ENCODE peak calls at places on chromosomes 13 and 19, in four cellular contexts. W is WTC11, C is K562, F is HepG2. T is an unnamed sample.

GRCh38 chr19:39407644-39408391 is 1.2 kb downstream of the ZFP36 start:
- DNase-seq in W (no peak), C (no peak), F (no peak), T (no peak)

GRCh38 chr19:10828981-10829821 is 6.8 kb downstream of the TMED1 start:
- DNase-seq in W (peak), C (no peak), F (no peak), T (no peak)

GRCh38 chr19:42422576-42423461 is 4.4 kb downstream of the LIPE start:
- DNase-seq in W (peak), C (no peak), F (peak), T (no peak)

GRCh38 chr19:42465827-42466280 is 23.1 kb upstream of the CXCL17 start:
- DNase-seq in W (no peak), C (no peak), F (no peak), T (no peak)

GRCh38 chr13:99388334-99388923 is 81.2 kb upstream of the GPR183 start:
- DNase-seq in W (no peak), C (no peak), F (no peak), T (no peak)

GRCh38 chr19:41439441-41440222 is at the start of gene DMAC2:
- DNase-seq in W (peak), C (peak), F (peak), T (peak)

GRCh38 chr19:47200530-47200929 is 30.5 kb downstream of the BBC3 start:
- DNase-seq in W (no peak), C (no peak), F (no peak), T (no peak)

GRCh38 chr13:39417643-39418042 is 185.3 kb downstream of the LHFPL6 start:
- DNase-seq in W (peak), C (no peak), F (no peak), T (no peak)

GRCh38 chr19:6286676-6287075 is 6.9 kb upstream of the MLLT1 start:
- DNase-seq in W (no peak), C (no peak), F (no peak), T (no peak)

GRCh38 chr19:46644720-46645119 is 8.7 kb upstream of the GNG8 start:
- DNase-seq in W (no peak), C (no peak), F (no peak), T (no peak)

GRCh38 chr13:76667551-76667950 is 218.7 kb downstream of the KCTD12 start:
- DNase-seq in W (no peak), C (no peak), F (no peak), T (no peak)

GRCh38 chr13:101416181-101417042 is at the start of gene NALCN:
- DNase-seq in W (peak), C (no peak), F (no peak), T (peak)

GRCh38 chr13:50969691-50970090 is 60.1 kb downstream of the RNASEH2B start:
- DNase-seq in W (peak), C (no peak), F (peak), T (no peak)

GRCh38 chr13:90696254-90696653 is 651.2 kb upstream of the MIR17HG start:
- DNase-seq in W (no peak), C (no peak), F (no peak), T (no peak)

GRCh38 chr19:9531933-9532332 is 6.5 kb downstream of the ZNF426 start:
- DNase-seq in W (no peak), C (no peak), F (peak), T (no peak)

GRCh38 chr13:89393758-89394157 is 1722.6 kb downstream of the SLITRK5 start:
- DNase-seq in W (no peak), C (no peak), F (no peak), T (no peak)

GRCh38 chr19:44212865-44213346 is 574 bp downstream of the ZNF227 start:
- DNase-seq in W (no peak), C (peak), F (peak), T (peak)

GRCh38 chr13:109154546-109154945 is 525.1 kb downstream of the MYO16 start:
- DNase-seq in W (no peak), C (no peak), F (no peak), T (no peak)

GRCh38 chr19:862529-863304 is 3.3 kb downstream of the CFD start:
- DNase-seq in W (peak), C (peak), F (no peak), T (peak)

GRCh38 chr19:8518536-8518935 is 4.6 kb upstream of the ZNF414 start:
- DNase-seq in W (no peak), C (no peak), F (no peak), T (no peak)

GRCh38 chr13:36819064-36819810 is at the start of gene RFXAP:
- DNase-seq in W (peak), C (peak), F (peak), T (peak)

GRCh38 chr13:78978381-78978998 is 319.5 kb upstream of the OBI1 start:
- DNase-seq in W (no peak), C (peak), F (peak), T (peak)

GRCh38 chr13:73059460-73060250 is 850 bp downstream of the KLF5 start:
- DNase-seq in W (peak), C (peak), F (peak), T (peak)

GRCh38 chr19:6744381-6745288 is 5.2 kb downstream of the TRIP10 start:
- DNase-seq in W (no peak), C (no peak), F (no peak), T (peak)

GRCh38 chr13:111159362-111160320 is 44.5 kb downstream of the ARHGEF7 start:
- DNase-seq in W (no peak), C (no peak), F (no peak), T (no peak)

GRCh38 chr19:10254244-10254643 is 2.2 kb downstream of the MRPL4 start:
- DNase-seq in W (no peak), C (no peak), F (no peak), T (no peak)

GRCh38 chr13:47862841-47863240 is 138.2 kb downstream of the SUCLA2 start:
- DNase-seq in W (no peak), C (no peak), F (no peak), T (no peak)

GRCh38 chr19:6453951-6454565 is 5.5 kb downstream of the SLC25A23 start:
- DNase-seq in W (no peak), C (no peak), F (no peak), T (no peak)

GRCh38 chr19:18208098-18208951 is 4.5 kb upstream of the RAB3A start:
- DNase-seq in W (peak), C (peak), F (no peak), T (peak)

GRCh38 chr19:48928164-48929005 is 5.1 kb upstream of the DHDH start:
- DNase-seq in W (no peak), C (no peak), F (no peak), T (no peak)

GRCh38 chr13:29909975-29910674 is 59.7 kb upstream of the UBL3 start:
- DNase-seq in W (no peak), C (no peak), F (no peak), T (no peak)
- TF ChIP-seq ELF4 in W (no peak), C (no peak), F (no peak), T (no peak)

GRCh38 chr13:113448545-113448884 is 4.8 kb downstream of the ADPRHL1 start:
- DNase-seq in W (no peak), C (no peak), F (peak), T (no peak)
- TF ChIP-seq SP1 in W (no peak), C (no peak), F (no peak), T (no peak)

DNA sequence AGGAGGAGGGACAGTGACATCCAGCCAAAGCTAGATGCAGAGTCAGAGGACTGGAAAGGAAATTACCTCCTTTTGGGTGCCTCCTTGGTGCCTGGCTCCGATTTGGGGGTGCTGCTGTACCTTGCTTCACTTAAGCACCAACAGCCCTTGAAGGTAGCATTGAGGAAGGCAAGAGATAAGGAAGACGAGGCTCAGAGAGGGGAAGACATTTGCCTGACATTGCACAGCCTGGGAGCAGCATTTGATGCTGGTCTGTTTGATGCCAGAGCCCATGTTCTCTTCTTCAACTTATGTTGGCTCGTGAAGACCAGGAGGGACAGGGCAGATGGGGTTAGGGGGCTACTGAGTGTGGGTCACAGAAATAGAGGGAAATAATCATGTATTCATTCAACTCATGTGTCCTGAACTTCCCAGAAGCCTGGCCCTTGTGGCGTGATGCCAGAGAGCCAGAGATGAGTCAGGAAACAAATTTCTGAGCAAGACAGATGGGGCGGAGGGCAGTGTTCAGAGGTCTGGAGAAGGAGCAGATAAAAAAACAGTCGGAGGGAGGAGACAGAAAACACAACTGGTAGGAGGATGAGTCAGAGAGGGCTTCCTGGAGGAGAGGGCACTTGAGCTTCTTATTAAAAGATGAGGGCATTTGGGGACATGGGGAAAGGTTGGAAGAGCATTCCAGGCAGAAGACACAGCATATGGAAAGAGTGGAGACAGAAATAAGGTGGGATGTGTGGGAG is 3.0 kb upstream of the C19orf81 start:
- DNase-seq in W (no peak), C (peak), F (no peak), T (no peak)
- TF ChIP-seq ELF4 in W (no peak), C (no peak), F (no peak), T (no peak)

GRCh38 chr13:27296496-27296895 is 25.9 kb downstream of the RASL11A start:
- DNase-seq in W (no peak), C (no peak), F (no peak), T (no peak)

GRCh38 chr13:27300941-27301586 is 30.4 kb downstream of the RASL11A start:
- DNase-seq in W (no peak), C (no peak), F (no peak), T (no peak)

GRCh38 chr13:27295660-27296059 is 25.0 kb downstream of the RASL11A start:
- DNase-seq in W (no peak), C (no peak), F (no peak), T (no peak)

GRCh38 chr13:27295096-27295495 is 24.5 kb downstream of the RASL11A start:
- DNase-seq in W (no peak), C (no peak), F (no peak), T (no peak)

DNA sequence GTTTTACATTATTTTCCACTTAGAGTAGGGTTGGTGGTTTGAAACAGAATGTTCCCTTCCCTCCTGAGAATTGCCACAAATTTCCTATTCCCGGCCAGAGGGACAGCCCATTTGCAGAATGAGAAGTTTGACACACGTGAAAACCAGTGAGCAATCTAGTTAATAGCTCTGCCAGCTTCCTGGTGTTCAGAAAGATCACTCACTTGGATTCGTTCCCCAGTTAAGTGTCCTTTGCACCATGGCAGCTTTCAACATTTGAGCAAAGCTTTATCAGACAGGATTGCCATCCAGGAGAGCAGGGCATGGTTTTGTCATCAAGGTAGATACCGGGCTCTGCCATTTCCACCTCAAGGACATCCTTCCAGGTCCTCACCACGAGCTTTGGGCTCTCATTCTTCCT is 28.2 kb downstream of the RASL11A start:
- DNase-seq in W (no peak), C (no peak), F (no peak), T (no peak)
- TF ChIP-seq SP1 in W (no peak), C (no peak), F (no peak), T (no peak)

GRCh38 chr13:24225062-24225461 is 64.5 kb downstream of the SPATA13 start:
- DNase-seq in W (no peak), C (no peak), F (no peak), T (no peak)
- TF ChIP-seq ELF4 in W (no peak), C (no peak), F (no peak), T (no peak)

GRCh38 chr19:2723345-2723715 is 2.2 kb upstream of the DIRAS1 start:
- DNase-seq in W (no peak), C (no peak), F (no peak), T (no peak)
- TF ChIP-seq SP1 in W (no peak), C (no peak), F (no peak), T (no peak)

DNA sequence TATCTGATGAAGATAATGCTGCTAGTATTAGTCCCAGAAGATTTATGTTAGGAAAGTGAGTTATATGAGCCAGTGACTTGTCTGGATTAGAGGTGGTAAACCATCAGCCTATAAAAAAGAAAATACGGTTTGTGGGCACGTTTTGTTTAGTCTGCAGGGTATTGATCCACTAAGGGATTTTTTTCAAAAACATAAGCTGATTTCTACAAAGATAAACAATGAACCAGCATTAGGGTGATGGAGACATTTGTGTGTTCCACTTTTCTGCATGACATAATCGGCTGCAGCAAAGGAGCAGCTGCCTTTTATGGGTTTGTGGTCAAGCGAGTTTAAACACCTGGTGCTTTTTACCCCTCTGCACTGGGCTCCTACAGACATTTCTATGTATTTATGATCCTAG is 836.4 kb upstream of the GPC6 start:
- DNase-seq in W (no peak), C (no peak), F (no peak), T (peak)
- TF ChIP-seq ELF4 in W (no peak), C (no peak), F (no peak), T (no peak)

GRCh38 chr19:51664997-51665396 is 18.4 kb upstream of the SIGLEC14 start:
- DNase-seq in W (no peak), C (no peak), F (no peak), T (no peak)

GRCh38 chr19:51663650-51664049 is 17.0 kb upstream of the SIGLEC14 start:
- DNase-seq in W (no peak), C (no peak), F (no peak), T (no peak)

GRCh38 chr19:51664131-51664530 is 17.5 kb upstream of the SIGLEC14 start:
- DNase-seq in W (no peak), C (no peak), F (no peak), T (no peak)

DNA sequence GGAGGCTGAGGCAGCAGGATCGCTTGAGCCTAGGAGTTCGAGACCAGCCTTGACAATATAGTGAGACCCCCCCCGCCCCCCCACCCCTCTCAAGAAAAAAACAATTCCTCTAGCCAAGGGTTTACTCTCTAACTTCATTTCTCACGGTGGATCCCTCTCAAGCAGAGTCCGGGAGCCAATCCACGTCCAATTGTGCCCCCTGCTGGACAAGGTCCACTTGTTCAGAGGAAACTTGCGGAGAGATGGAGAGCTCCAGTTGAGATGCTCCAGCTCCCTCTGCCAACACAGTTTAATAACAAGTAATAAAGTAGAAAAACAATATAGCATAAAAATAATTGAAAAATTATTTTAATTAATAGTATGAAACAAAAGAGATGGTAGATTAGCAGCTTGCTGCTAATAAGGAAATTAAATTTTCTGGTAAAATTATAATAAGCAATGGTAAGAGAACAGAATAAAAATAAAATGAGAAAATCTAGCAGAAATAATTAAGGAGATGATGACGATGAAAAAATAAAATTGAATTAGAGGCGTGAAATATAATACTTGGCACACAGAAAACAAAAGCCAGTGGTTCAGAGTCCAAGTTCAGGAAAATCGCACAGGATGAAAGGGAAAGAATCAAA is 14.5 kb upstream of the SIGLEC14 start:
- DNase-seq in W (peak), C (peak), F (peak), T (peak)
- TF ChIP-seq SP1 in W (no peak), C (no peak), F (no peak), T (no peak)

GRCh38 chr19:3716147-3716668 is 8.0 kb downstream of the TJP3 start:
- DNase-seq in W (no peak), C (no peak), F (no peak), T (no peak)

GRCh38 chr19:3712663-3713531 is 4.7 kb downstream of the TJP3 start:
- DNase-seq in W (no peak), C (no peak), F (no peak), T (no peak)

GRCh38 chr19:3707868-3708206 is 347 bp upstream of the TJP3 start:
- DNase-seq in W (no peak), C (no peak), F (no peak), T (no peak)

GRCh38 chr19:3708207-3708931 is at the start of gene TJP3:
- DNase-seq in W (no peak), C (no peak), F (peak), T (no peak)

DNA sequence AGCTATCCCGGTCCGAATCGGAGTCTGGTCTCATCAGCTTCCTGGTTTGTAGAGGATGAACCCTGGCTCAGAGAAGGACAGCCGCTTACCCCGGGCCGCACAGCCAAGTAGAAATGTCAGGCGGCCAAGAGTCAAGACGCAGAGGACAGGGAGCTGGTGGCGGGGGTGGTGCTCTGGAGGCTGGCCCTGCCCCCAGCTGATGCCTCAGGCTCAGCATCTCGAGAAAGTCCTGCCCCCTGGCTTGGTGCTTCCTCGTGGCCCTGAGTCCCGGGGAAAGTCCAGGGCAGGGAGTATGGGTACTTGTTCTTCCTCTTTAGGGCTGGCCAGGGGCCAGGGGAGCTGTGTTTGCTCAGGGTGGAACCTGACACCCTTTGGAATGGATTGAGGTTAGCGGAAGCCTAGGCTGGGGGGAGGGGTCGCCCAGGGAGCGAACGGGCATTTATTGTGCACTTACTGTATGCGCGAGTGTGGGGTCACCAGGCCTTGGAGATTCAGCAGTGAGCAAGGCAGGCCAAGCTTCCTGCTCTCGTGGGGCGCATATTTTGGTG is 2.2 kb downstream of the TJP3 start:
- DNase-seq in W (peak), C (peak), F (peak), T (no peak)
- TF ChIP-seq ELF4 in W (no peak), C (no peak), F (no peak), T (no peak)